ENCODE peak calls at places on chromosome 15, in four cellular contexts. U is AG09309; I is CD8-positive, alpha-beta T cell; G is progenitor cell of endocrine pancreas. A is an unnamed sample.

GRCh38 chr15:79065744-79066376 is 24.7 kb downstream of the RASGRF1 start:
- DNase-seq in G (no peak), U (no peak), I (no peak), A (no peak)

GRCh38 chr15:97680606-97681220 is 279.8 kb upstream of the ARRDC4 start:
- DNase-seq in G (no peak), U (no peak), I (no peak), A (no peak)

GRCh38 chr15:33218071-33218491 is 23.6 kb upstream of the FMN1 start:
- DNase-seq in U (no peak), I (no peak), G (no peak), A (no peak)

GRCh38 chr15:37720267-37720666 is 214.2 kb upstream of the TMCO5A start:
- DNase-seq in I (no peak), G (no peak), U (no peak), A (no peak)

GRCh38 chr15:55348281-55348778 is 29.3 kb downstream of the PIGB start:
- DNase-seq in I (no peak), G (no peak), U (no peak), A (no peak)

GRCh38 chr15:74530771-74531143 is 10.3 kb upstream of the ARID3B start:
- DNase-seq in I (no peak), G (no peak), U (no peak), A (no peak)

GRCh38 chr15:74302821-74303359 is 64.6 kb downstream of the CYP11A1 start:
- DNase-seq in I (peak), U (no peak), G (peak), A (peak)

GRCh38 chr15:73972984-73973682 is 19.0 kb downstream of the STOML1 start:
- DNase-seq in G (peak), I (peak), U (no peak), A (peak)

GRCh38 chr15:99410477-99410876 is 155.3 kb upstream of the MEF2A start:
- DNase-seq in U (no peak), I (no peak), G (no peak), A (no peak)

GRCh38 chr15:76439542-76439941 is 103.0 kb downstream of the ISL2 start:
- DNase-seq in G (no peak), U (no peak), I (no peak), A (no peak)

GRCh38 chr15:65528461-65529060 is 1.7 kb upstream of the HACD3 start:
- DNase-seq in G (no peak), U (no peak), I (no peak), A (no peak)

GRCh38 chr15:69719527-69719926 is 266.9 kb downstream of the RPLP1 start:
- DNase-seq in U (no peak), G (no peak), I (peak), A (no peak)

DNA sequence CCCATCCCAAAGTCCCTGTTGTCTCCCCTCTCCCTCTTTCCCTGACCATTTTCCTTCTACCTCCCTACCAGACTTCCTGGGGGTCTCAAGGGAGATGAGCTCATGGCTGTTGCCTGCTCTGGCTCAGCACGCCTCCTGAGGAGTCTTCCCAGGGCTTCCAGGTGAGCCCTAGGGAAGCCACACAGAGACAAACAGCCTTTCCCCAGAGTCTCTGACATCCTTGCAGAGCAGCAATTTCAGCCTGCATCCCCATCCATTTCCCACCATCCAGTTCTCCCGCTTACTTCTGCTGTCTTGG is 189.2 kb upstream of the LINGO1 start:
- DNase-seq in I (no peak), G (no peak), U (no peak), A (no peak)
- TF ChIP-seq CTCF in I (no peak), G (no peak), U (no peak), A (no peak)

GRCh38 chr15:67254238-67255175 is at the start of the genes AAGAB and IQCH:
- DNase-seq in U (peak), I (peak), G (peak), A (peak)
- TF ChIP-seq CTCF in U (no peak), I (no peak), G (no peak), A (no peak)

DNA sequence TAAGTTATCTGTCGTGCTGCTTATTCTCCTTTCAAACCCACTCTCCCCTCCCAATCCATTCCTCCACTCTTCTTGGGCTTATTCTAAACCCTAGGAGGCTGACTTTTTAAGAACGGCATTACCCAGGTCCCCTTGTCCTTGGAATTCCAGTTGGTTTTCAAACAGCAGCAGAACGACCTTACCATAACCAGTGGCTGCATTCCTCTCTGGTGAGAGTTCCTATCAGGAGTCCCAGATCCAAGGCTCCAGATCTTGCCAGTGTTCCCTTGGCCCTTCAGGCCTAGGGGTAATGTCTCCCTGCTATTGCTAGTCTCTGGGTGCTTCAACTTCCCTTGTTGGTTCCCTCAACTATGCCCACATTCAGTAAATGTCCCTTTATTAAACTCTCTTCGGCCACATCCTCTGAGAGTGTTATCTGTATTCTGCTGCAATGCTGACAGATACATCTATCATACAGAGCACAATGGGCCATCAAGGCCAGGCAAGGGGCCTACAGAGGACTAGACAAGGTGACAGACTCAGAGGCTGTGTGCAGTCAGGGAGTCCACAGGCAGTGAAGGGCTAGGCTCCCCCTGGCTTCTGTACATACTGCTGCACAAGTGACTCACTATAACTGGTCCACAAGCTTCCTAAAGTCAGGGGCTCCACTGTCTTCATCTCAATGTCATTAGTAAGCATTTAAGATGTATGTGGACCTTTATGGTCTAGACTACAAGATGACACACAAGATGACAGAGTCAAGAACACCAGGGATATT is 10.1 kb downstream of the LYSMD2 start:
- DNase-seq in U (no peak), G (no peak), I (peak), A (no peak)
- TF ChIP-seq CTCF in U (peak), G (peak), I (no peak), A (no peak)

DNA sequence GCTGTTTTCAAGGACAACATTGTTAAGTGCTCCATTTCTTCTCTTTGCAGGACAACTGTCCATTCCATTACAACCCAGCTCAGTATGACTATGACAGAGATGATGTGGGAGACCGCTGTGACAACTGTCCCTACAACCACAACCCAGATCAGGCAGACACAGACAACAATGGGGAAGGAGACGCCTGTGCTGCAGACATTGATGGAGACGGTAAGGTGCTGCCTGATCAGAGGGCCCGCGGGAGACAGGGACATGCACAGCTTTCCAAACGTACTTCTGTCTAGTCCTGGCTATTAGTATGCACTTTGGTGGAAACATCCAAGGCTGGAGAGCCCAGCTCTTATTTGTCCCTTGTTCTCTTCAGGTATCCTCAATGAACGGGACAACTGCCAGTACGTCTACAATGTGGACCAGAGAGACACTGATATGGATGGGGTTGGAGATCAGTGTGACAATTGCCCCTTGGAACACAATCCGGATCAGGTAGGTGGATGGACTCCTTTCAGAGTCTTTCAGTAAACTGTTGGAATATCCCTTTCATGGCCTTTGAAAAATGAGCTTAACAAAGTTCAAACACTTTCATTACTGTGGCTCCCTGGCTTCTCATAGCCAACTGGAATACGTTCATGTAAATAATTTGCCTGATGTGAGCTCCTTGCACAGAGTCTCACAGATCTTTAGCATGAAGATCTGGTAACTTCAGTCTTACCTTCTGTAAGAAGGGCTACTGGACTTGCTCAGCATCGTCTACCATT is 10.4 kb downstream of the THBS1 start:
- DNase-seq in U (peak), I (no peak), G (no peak), A (no peak)
- TF ChIP-seq CTCF in U (no peak), I (no peak), G (no peak), A (no peak)

DNA sequence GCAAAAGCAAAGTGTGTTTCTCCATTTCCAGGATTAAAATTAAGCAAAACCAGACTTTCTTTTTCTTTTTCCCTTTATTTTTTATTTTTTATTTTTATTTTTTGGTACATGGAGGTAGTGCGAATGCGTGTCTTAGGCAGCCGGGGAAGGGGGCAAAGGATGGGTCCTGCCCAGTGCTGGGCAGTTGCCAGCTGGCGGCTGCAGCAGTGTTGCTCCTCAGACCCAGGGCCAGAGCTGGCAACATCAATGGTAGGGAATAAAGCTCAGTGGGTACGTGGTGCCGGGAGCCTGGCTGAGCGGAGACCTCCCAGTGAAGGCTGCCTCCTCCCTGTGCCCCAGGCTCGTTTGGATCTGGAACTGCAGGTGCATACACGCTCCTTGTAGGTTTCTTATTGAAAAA is 46.3 kb downstream of the POLR2M start:
- DNase-seq in I (no peak), G (no peak), U (no peak), A (no peak)
- TF ChIP-seq CTCF in I (no peak), G (no peak), U (no peak), A (no peak)

DNA sequence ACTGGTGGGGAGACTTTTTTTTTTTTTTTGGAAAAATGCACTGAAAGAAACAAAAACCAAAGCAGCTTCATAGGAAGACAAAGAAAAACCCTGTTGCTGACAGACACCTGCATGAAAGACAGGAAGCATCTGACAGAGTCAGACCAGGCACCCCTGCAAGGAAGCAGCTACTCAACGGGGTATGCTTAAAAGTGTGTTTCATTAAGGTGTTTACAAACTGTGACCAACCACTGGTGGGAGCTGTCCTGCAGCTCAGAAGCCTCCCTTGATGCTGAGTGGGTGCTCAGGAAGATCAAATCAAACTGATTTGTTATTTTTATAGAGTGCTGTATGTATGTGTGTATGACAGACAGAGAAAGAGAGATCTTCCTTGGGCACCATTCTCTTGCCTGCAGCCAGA is 34.7 kb upstream of the AGBL1 start:
- DNase-seq in U (no peak), I (no peak), G (no peak), A (no peak)
- TF ChIP-seq CTCF in U (no peak), I (no peak), G (peak), A (no peak)

A was measured in neural crest cell.